ENCODE peak calls at places on chromosomes 11 and 22, in four cellular contexts. One of them, this sample, is unnamed.

GRCh38 chr22:18077087-18077638 is 627 bp upstream of the PEX26 start:
- DNase-seq in brain microvascular endothelial cell: no peak
- DNase-seq in WTC11: no peak
- DNase-seq in fibroblast of mammary gland: no peak
- DNase-seq in this sample: no peak

GRCh38 chr11:46675288-46675851 is 25.0 kb downstream of the ARHGAP1 start:
- DNase-seq in brain microvascular endothelial cell: no peak
- DNase-seq in WTC11: no peak
- DNase-seq in fibroblast of mammary gland: peak
- DNase-seq in this sample: peak

GRCh38 chr22:22506736-22507135 is 1.8 kb downstream of the ZNF280B start:
- DNase-seq in brain microvascular endothelial cell: no peak
- DNase-seq in WTC11: no peak
- DNase-seq in fibroblast of mammary gland: no peak
- DNase-seq in this sample: no peak

GRCh38 chr22:17968126-17968525 is 56.2 kb downstream of the MICAL3 start:
- DNase-seq in brain microvascular endothelial cell: no peak
- DNase-seq in WTC11: no peak
- DNase-seq in fibroblast of mammary gland: no peak
- DNase-seq in this sample: no peak

GRCh38 chr11:25566298-25567200 is 765.4 kb upstream of the ANO3 start:
- DNase-seq in brain microvascular endothelial cell: no peak
- DNase-seq in WTC11: no peak
- DNase-seq in fibroblast of mammary gland: no peak
- DNase-seq in this sample: peak

GRCh38 chr22:48389916-48390315 is 1437.8 kb downstream of the BRD1 start:
- DNase-seq in brain microvascular endothelial cell: no peak
- DNase-seq in WTC11: no peak
- DNase-seq in fibroblast of mammary gland: no peak
- DNase-seq in this sample: peak

GRCh38 chr11:45204761-45205160 is 58.3 kb downstream of the PRDM11 start:
- DNase-seq in brain microvascular endothelial cell: no peak
- DNase-seq in WTC11: peak
- DNase-seq in fibroblast of mammary gland: no peak
- DNase-seq in this sample: no peak

GRCh38 chr22:44270556-44270880 is 42.2 kb downstream of the SHISAL1 start:
- DNase-seq in brain microvascular endothelial cell: no peak
- DNase-seq in WTC11: no peak
- DNase-seq in fibroblast of mammary gland: no peak
- DNase-seq in this sample: no peak

GRCh38 chr11:75781296-75781695 is 12.7 kb downstream of the DGAT2 start:
- DNase-seq in brain microvascular endothelial cell: no peak
- DNase-seq in WTC11: no peak
- DNase-seq in fibroblast of mammary gland: no peak
- DNase-seq in this sample: no peak

GRCh38 chr11:62645934-62646824 is at the start of gene GANAB:
- DNase-seq in brain microvascular endothelial cell: peak
- DNase-seq in WTC11: peak
- DNase-seq in fibroblast of mammary gland: peak
- DNase-seq in this sample: peak

GRCh38 chr11:72091292-72091691 is 10.6 kb downstream of the LRRC51 start:
- DNase-seq in brain microvascular endothelial cell: peak
- DNase-seq in WTC11: peak
- DNase-seq in fibroblast of mammary gland: peak
- DNase-seq in this sample: peak

GRCh38 chr11:85875505-85875904 is 20.3 kb downstream of the CCDC83 start:
- DNase-seq in brain microvascular endothelial cell: no peak
- DNase-seq in WTC11: no peak
- DNase-seq in fibroblast of mammary gland: peak
- DNase-seq in this sample: no peak

GRCh38 chr11:74485868-74486267 is 7.7 kb downstream of the LIPT2 start:
- DNase-seq in brain microvascular endothelial cell: no peak
- DNase-seq in WTC11: no peak
- DNase-seq in fibroblast of mammary gland: no peak
- DNase-seq in this sample: no peak

GRCh38 chr22:39967103-39967829 is 7.1 kb downstream of the TMA7B start:
- DNase-seq in brain microvascular endothelial cell: peak
- DNase-seq in WTC11: no peak
- DNase-seq in fibroblast of mammary gland: peak
- DNase-seq in this sample: no peak

GRCh38 chr11:44894217-44894617 is 56.5 kb downstream of the TP53I11 start:
- DNase-seq in brain microvascular endothelial cell: peak
- DNase-seq in WTC11: peak
- DNase-seq in fibroblast of mammary gland: peak
- DNase-seq in this sample: peak

GRCh38 chr11:126403039-126403438 is 47.6 kb downstream of the ST3GAL4 start:
- DNase-seq in brain microvascular endothelial cell: no peak
- DNase-seq in WTC11: no peak
- DNase-seq in fibroblast of mammary gland: no peak
- DNase-seq in this sample: no peak

GRCh38 chr11:58880166-58880565 is 35.7 kb upstream of the GLYATL2 start:
- DNase-seq in brain microvascular endothelial cell: no peak
- DNase-seq in WTC11: no peak
- DNase-seq in fibroblast of mammary gland: no peak
- DNase-seq in this sample: no peak

GRCh38 chr11:129323896-129324522 is 51.6 kb upstream of the BARX2 start:
- DNase-seq in brain microvascular endothelial cell: no peak
- DNase-seq in WTC11: no peak
- DNase-seq in fibroblast of mammary gland: peak
- DNase-seq in this sample: peak

GRCh38 chr11:31974737-31975136 is 116.1 kb upstream of the RCN1 start:
- DNase-seq in brain microvascular endothelial cell: peak
- DNase-seq in WTC11: no peak
- DNase-seq in fibroblast of mammary gland: peak
- DNase-seq in this sample: no peak

GRCh38 chr11:1261241-1262071 is 38.6 kb downstream of the MUC5B start:
- DNase-seq in brain microvascular endothelial cell: no peak
- DNase-seq in WTC11: no peak
- DNase-seq in fibroblast of mammary gland: no peak
- DNase-seq in this sample: no peak

GRCh38 chr11:69309800-69310280 is 15.9 kb downstream of the MYEOV start:
- DNase-seq in brain microvascular endothelial cell: no peak
- DNase-seq in WTC11: no peak
- DNase-seq in fibroblast of mammary gland: peak
- DNase-seq in this sample: peak

GRCh38 chr11:128876133-128876650 is 9.1 kb upstream of the KCNJ1 start:
- DNase-seq in brain microvascular endothelial cell: no peak
- DNase-seq in WTC11: no peak
- DNase-seq in fibroblast of mammary gland: no peak
- DNase-seq in this sample: no peak

GRCh38 chr11:126350811-126351210 is 4.7 kb upstream of the ST3GAL4 start:
- DNase-seq in brain microvascular endothelial cell: no peak
- DNase-seq in WTC11: no peak
- DNase-seq in fibroblast of mammary gland: no peak
- DNase-seq in this sample: no peak

GRCh38 chr11:63480039-63480438 is 10.9 kb downstream of the PLAAT5 start:
- DNase-seq in brain microvascular endothelial cell: no peak
- DNase-seq in WTC11: no peak
- DNase-seq in fibroblast of mammary gland: no peak
- DNase-seq in this sample: no peak

GRCh38 chr22:50270302-50271010 is at the start of gene MAPK11:
- DNase-seq in brain microvascular endothelial cell: peak
- DNase-seq in WTC11: peak
- DNase-seq in fibroblast of mammary gland: peak
- DNase-seq in this sample: no peak

GRCh38 chr22:37817705-37818311 is 5.4 kb upstream of the GALR3 start:
- DNase-seq in brain microvascular endothelial cell: peak
- DNase-seq in WTC11: peak
- DNase-seq in fibroblast of mammary gland: peak
- DNase-seq in this sample: peak

GRCh38 chr11:71948314-71949027 is 19.6 kb downstream of the RNF121 start:
- DNase-seq in brain microvascular endothelial cell: no peak
- DNase-seq in WTC11: no peak
- DNase-seq in fibroblast of mammary gland: no peak
- DNase-seq in this sample: no peak

GRCh38 chr11:8219257-8220021 is 44.2 kb downstream of the LMO1 start:
- DNase-seq in brain microvascular endothelial cell: peak
- DNase-seq in WTC11: peak
- DNase-seq in fibroblast of mammary gland: peak
- DNase-seq in this sample: no peak

GRCh38 chr22:26671317-26672059 is 14.1 kb downstream of the MIAT start:
- DNase-seq in brain microvascular endothelial cell: no peak
- DNase-seq in WTC11: no peak
- DNase-seq in fibroblast of mammary gland: no peak
- DNase-seq in this sample: peak

GRCh38 chr11:62169935-62170334 is 20.1 kb upstream of the SCGB1D1 start:
- DNase-seq in brain microvascular endothelial cell: no peak
- DNase-seq in WTC11: no peak
- DNase-seq in fibroblast of mammary gland: no peak
- DNase-seq in this sample: no peak

GRCh38 chr11:110069158-110069737 is 23.9 kb upstream of the ZC3H12C start:
- DNase-seq in brain microvascular endothelial cell: peak
- DNase-seq in WTC11: no peak
- DNase-seq in fibroblast of mammary gland: peak
- DNase-seq in this sample: peak

GRCh38 chr11:126654886-126655806 is 299.7 kb downstream of the ST3GAL4 start:
- DNase-seq in brain microvascular endothelial cell: no peak
- DNase-seq in WTC11: no peak
- DNase-seq in fibroblast of mammary gland: no peak
- DNase-seq in this sample: no peak

GRCh38 chr11:8608646-8609045 is 14.6 kb upstream of the STK33 start:
- DNase-seq in brain microvascular endothelial cell: peak
- DNase-seq in WTC11: no peak
- DNase-seq in fibroblast of mammary gland: peak
- DNase-seq in this sample: no peak

GRCh38 chr11:61052182-61052972 is 49.9 kb upstream of the CD5 start:
- DNase-seq in brain microvascular endothelial cell: no peak
- DNase-seq in WTC11: no peak
- DNase-seq in fibroblast of mammary gland: no peak
- DNase-seq in this sample: no peak

GRCh38 chr11:72278911-72279310 is 34.9 kb upstream of the PHOX2A start:
- DNase-seq in brain microvascular endothelial cell: no peak
- DNase-seq in WTC11: no peak
- DNase-seq in fibroblast of mammary gland: peak
- DNase-seq in this sample: no peak

GRCh38 chr11:35907648-35908431 is 36.0 kb upstream of the LDLRAD3 start:
- DNase-seq in brain microvascular endothelial cell: peak
- DNase-seq in WTC11: no peak
- DNase-seq in fibroblast of mammary gland: peak
- DNase-seq in this sample: peak

GRCh38 chr22:36773935-36774334 is 2.0 kb downstream of the IFT27 start:
- DNase-seq in brain microvascular endothelial cell: peak
- DNase-seq in WTC11: no peak
- DNase-seq in fibroblast of mammary gland: peak
- DNase-seq in this sample: no peak
- TF ChIP-seq CTCF in brain microvascular endothelial cell: peak
- TF ChIP-seq CTCF in WTC11: no peak
- TF ChIP-seq CTCF in fibroblast of mammary gland: peak
- TF ChIP-seq CTCF in this sample: no peak

DNA sequence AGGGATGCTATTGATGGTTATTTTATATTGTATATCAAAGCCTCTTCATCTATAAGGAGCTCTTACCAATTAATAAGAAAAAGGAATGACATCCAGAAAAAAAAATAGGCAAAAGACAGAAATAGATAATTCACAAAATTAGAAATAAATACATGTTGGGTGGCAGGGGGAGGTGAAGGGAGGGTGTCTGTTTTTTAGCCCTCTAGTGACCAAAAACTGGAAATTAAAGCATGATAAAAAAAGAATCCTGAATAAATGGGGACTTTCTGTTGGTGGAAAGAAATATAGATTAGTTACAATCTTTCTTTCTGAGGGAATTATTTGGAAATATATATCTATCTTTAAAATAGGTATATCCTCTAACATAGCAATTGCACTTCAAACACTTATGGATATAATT is 42.0 kb upstream of the TTC36 start:
- DNase-seq in brain microvascular endothelial cell: no peak
- DNase-seq in WTC11: no peak
- DNase-seq in fibroblast of mammary gland: no peak
- DNase-seq in this sample: no peak
- TF ChIP-seq CTCF in brain microvascular endothelial cell: peak
- TF ChIP-seq CTCF in WTC11: no peak
- TF ChIP-seq CTCF in fibroblast of mammary gland: peak
- TF ChIP-seq CTCF in this sample: no peak

DNA sequence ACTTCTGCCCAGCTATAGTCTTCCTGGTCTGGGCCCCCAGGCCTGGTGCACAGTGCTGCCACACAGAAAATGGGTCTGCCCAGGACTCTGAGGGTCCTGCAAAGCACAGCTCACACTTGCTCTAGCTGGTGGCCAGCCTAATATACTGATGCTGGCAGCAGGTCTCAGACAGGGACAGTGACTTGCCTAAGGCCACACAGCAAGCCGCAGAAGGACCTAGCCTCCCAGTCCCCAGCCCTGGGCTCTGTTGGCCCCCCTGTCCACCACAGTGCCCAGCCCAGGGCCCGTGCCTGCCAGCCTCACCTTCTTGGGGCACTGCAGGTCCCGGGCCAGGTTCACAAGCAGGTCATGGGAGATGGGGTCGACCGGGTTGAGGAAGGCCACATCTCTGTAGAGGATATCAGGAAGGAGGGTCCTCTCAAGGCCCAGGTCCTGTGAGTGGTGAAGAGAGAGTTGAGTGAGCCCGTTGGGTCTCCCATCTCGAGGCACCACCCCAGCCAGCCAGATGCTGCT is 3.3 kb downstream of the LRRC75B start:
- DNase-seq in brain microvascular endothelial cell: no peak
- DNase-seq in WTC11: no peak
- DNase-seq in fibroblast of mammary gland: no peak
- DNase-seq in this sample: no peak
- TF ChIP-seq CTCF in brain microvascular endothelial cell: no peak
- TF ChIP-seq CTCF in WTC11: no peak
- TF ChIP-seq CTCF in fibroblast of mammary gland: no peak
- TF ChIP-seq CTCF in this sample: no peak

GRCh38 chr11:33553486-33553885 is 147.1 kb downstream of the C11orf91 start:
- DNase-seq in brain microvascular endothelial cell: no peak
- DNase-seq in WTC11: no peak
- DNase-seq in fibroblast of mammary gland: peak
- DNase-seq in this sample: no peak

GRCh38 chr11:33557201-33557600 is 143.4 kb downstream of the C11orf91 start:
- DNase-seq in brain microvascular endothelial cell: peak
- DNase-seq in WTC11: no peak
- DNase-seq in fibroblast of mammary gland: peak
- DNase-seq in this sample: no peak

GRCh38 chr11:33551051-33551450 is 149.6 kb downstream of the C11orf91 start:
- DNase-seq in brain microvascular endothelial cell: no peak
- DNase-seq in WTC11: no peak
- DNase-seq in fibroblast of mammary gland: no peak
- DNase-seq in this sample: no peak

GRCh38 chr11:33552756-33553155 is 147.9 kb downstream of the C11orf91 start:
- DNase-seq in brain microvascular endothelial cell: no peak
- DNase-seq in WTC11: no peak
- DNase-seq in fibroblast of mammary gland: no peak
- DNase-seq in this sample: no peak

GRCh38 chr11:33554219-33554618 is 146.4 kb downstream of the C11orf91 start:
- DNase-seq in brain microvascular endothelial cell: no peak
- DNase-seq in WTC11: no peak
- DNase-seq in fibroblast of mammary gland: no peak
- DNase-seq in this sample: no peak
- TF ChIP-seq CTCF in brain microvascular endothelial cell: no peak
- TF ChIP-seq CTCF in WTC11: no peak
- TF ChIP-seq CTCF in fibroblast of mammary gland: no peak
- TF ChIP-seq CTCF in this sample: no peak